ENCODE peak calls at places on chromosomes 13 and 19, in ten cellular contexts. One of them, this sample, is unnamed.

GRCh38 chr19:19170053-19170945 is at the start of gene MEF2B:
- DNase-seq in tibial nerve: peak; percentile 34
- DNase-seq in thoracic aorta: no peak
- DNase-seq in cardiac fibroblast: peak; percentile 58
- DNase-seq in fibroblast of mammary gland: peak; percentile 40
- DNase-seq in body of pancreas: peak; percentile 85
- DNase-seq in keratinocyte: no peak
- DNase-seq in breast epithelium: peak; percentile 78
- DNase-seq in astrocyte of the spinal cord: peak; percentile 55
- DNase-seq in heart left ventricle: peak; percentile 83
- DNase-seq in this sample: peak; percentile 35

GRCh38 chr19:32035611-32036010 is 309.8 kb upstream of the ZNF507 start:
- DNase-seq in tibial nerve: no peak
- DNase-seq in thoracic aorta: no peak
- DNase-seq in cardiac fibroblast: no peak
- DNase-seq in fibroblast of mammary gland: no peak
- DNase-seq in body of pancreas: no peak
- DNase-seq in keratinocyte: no peak
- DNase-seq in breast epithelium: no peak
- DNase-seq in astrocyte of the spinal cord: no peak
- DNase-seq in heart left ventricle: no peak
- DNase-seq in this sample: no peak

GRCh38 chr13:112859817-112860190 is 109.2 kb upstream of the MCF2L start:
- DNase-seq in tibial nerve: no peak
- DNase-seq in thoracic aorta: no peak
- DNase-seq in cardiac fibroblast: peak; percentile 59
- DNase-seq in fibroblast of mammary gland: peak; percentile 70
- DNase-seq in body of pancreas: no peak
- DNase-seq in keratinocyte: no peak
- DNase-seq in breast epithelium: no peak
- DNase-seq in astrocyte of the spinal cord: peak; percentile 46
- DNase-seq in heart left ventricle: peak; percentile 27
- DNase-seq in this sample: peak; percentile 62

GRCh38 chr19:41195675-41196497 is 2.9 kb downstream of the CYP2S1 start:
- DNase-seq in tibial nerve: no peak
- DNase-seq in thoracic aorta: no peak
- DNase-seq in cardiac fibroblast: peak; percentile 61
- DNase-seq in fibroblast of mammary gland: peak; percentile 49
- DNase-seq in body of pancreas: no peak
- DNase-seq in keratinocyte: no peak
- DNase-seq in breast epithelium: no peak
- DNase-seq in astrocyte of the spinal cord: no peak
- DNase-seq in heart left ventricle: no peak
- DNase-seq in this sample: peak; percentile 46

GRCh38 chr19:7744871-7745270 is 2.5 kb downstream of the CD209 start:
- DNase-seq in tibial nerve: no peak
- DNase-seq in thoracic aorta: no peak
- DNase-seq in cardiac fibroblast: no peak
- DNase-seq in fibroblast of mammary gland: no peak
- DNase-seq in body of pancreas: no peak
- DNase-seq in keratinocyte: no peak
- DNase-seq in breast epithelium: no peak
- DNase-seq in astrocyte of the spinal cord: no peak
- DNase-seq in heart left ventricle: no peak
- DNase-seq in this sample: no peak

GRCh38 chr19:11381535-11382369 is 2.4 kb downstream of the EPOR start:
- DNase-seq in tibial nerve: no peak
- DNase-seq in thoracic aorta: no peak
- DNase-seq in cardiac fibroblast: peak; percentile 96
- DNase-seq in fibroblast of mammary gland: peak; percentile 93
- DNase-seq in body of pancreas: peak; percentile 19
- DNase-seq in keratinocyte: peak; percentile 60
- DNase-seq in breast epithelium: no peak
- DNase-seq in astrocyte of the spinal cord: peak; percentile 80
- DNase-seq in heart left ventricle: peak; percentile 84
- DNase-seq in this sample: peak; percentile 63

GRCh38 chr19:6062274-6062673 is 48.0 kb downstream of the RFX2 start:
- DNase-seq in tibial nerve: no peak
- DNase-seq in thoracic aorta: peak; percentile 52
- DNase-seq in cardiac fibroblast: peak; percentile 45
- DNase-seq in fibroblast of mammary gland: peak; percentile 60
- DNase-seq in body of pancreas: peak; percentile 12
- DNase-seq in keratinocyte: no peak
- DNase-seq in breast epithelium: peak; percentile 49
- DNase-seq in astrocyte of the spinal cord: peak; percentile 32
- DNase-seq in heart left ventricle: peak; percentile 71
- DNase-seq in this sample: peak; percentile 51

GRCh38 chr19:3047307-3048189 is 14.7 kb downstream of the TLE5 start:
- DNase-seq in tibial nerve: peak; percentile 93
- DNase-seq in thoracic aorta: peak; percentile 41
- DNase-seq in cardiac fibroblast: peak; percentile 77
- DNase-seq in fibroblast of mammary gland: peak; percentile 83
- DNase-seq in body of pancreas: peak; percentile 90
- DNase-seq in keratinocyte: no peak
- DNase-seq in breast epithelium: peak; percentile 79
- DNase-seq in astrocyte of the spinal cord: peak; percentile 69
- DNase-seq in heart left ventricle: peak; percentile 79
- DNase-seq in this sample: peak; percentile 69

GRCh38 chr13:79374578-79374977 is 31.5 kb downstream of the RBM26 start:
- DNase-seq in tibial nerve: no peak
- DNase-seq in thoracic aorta: no peak
- DNase-seq in cardiac fibroblast: no peak
- DNase-seq in fibroblast of mammary gland: no peak
- DNase-seq in body of pancreas: no peak
- DNase-seq in keratinocyte: no peak
- DNase-seq in breast epithelium: no peak
- DNase-seq in astrocyte of the spinal cord: no peak
- DNase-seq in heart left ventricle: no peak
- DNase-seq in this sample: no peak

GRCh38 chr13:98824376-98825160 is 72.1 kb upstream of the SLC15A1 start:
- DNase-seq in tibial nerve: no peak
- DNase-seq in thoracic aorta: no peak
- DNase-seq in cardiac fibroblast: no peak
- DNase-seq in fibroblast of mammary gland: peak; percentile 48
- DNase-seq in body of pancreas: no peak
- DNase-seq in keratinocyte: no peak
- DNase-seq in breast epithelium: no peak
- DNase-seq in astrocyte of the spinal cord: no peak
- DNase-seq in heart left ventricle: no peak
- DNase-seq in this sample: no peak

GRCh38 chr19:50796634-50797428 is 6.6 kb downstream of the ACP4 start:
- DNase-seq in tibial nerve: no peak
- DNase-seq in thoracic aorta: no peak
- DNase-seq in cardiac fibroblast: no peak
- DNase-seq in fibroblast of mammary gland: no peak
- DNase-seq in body of pancreas: no peak
- DNase-seq in keratinocyte: no peak
- DNase-seq in breast epithelium: no peak
- DNase-seq in astrocyte of the spinal cord: no peak
- DNase-seq in heart left ventricle: no peak
- DNase-seq in this sample: no peak

GRCh38 chr19:572891-573825 is 762 bp downstream of the BSG start:
- DNase-seq in tibial nerve: no peak
- DNase-seq in thoracic aorta: no peak
- DNase-seq in cardiac fibroblast: peak; percentile 67
- DNase-seq in fibroblast of mammary gland: peak; percentile 66
- DNase-seq in body of pancreas: peak; percentile 63
- DNase-seq in keratinocyte: no peak
- DNase-seq in breast epithelium: no peak
- DNase-seq in astrocyte of the spinal cord: peak; percentile 60
- DNase-seq in heart left ventricle: peak; percentile 43
- DNase-seq in this sample: peak; percentile 69

GRCh38 chr13:51645154-51645650 is 60.9 kb downstream of the WDFY2 start:
- DNase-seq in tibial nerve: no peak
- DNase-seq in thoracic aorta: no peak
- DNase-seq in cardiac fibroblast: peak; percentile 94
- DNase-seq in fibroblast of mammary gland: peak; percentile 85
- DNase-seq in body of pancreas: no peak
- DNase-seq in keratinocyte: no peak
- DNase-seq in breast epithelium: no peak
- DNase-seq in astrocyte of the spinal cord: peak; percentile 86
- DNase-seq in heart left ventricle: no peak
- DNase-seq in this sample: peak; percentile 74

GRCh38 chr13:21069561-21070004 is 8.2 kb upstream of the LATS2 start:
- DNase-seq in tibial nerve: no peak
- DNase-seq in thoracic aorta: no peak
- DNase-seq in cardiac fibroblast: peak; percentile 98
- DNase-seq in fibroblast of mammary gland: peak; percentile 98
- DNase-seq in body of pancreas: no peak
- DNase-seq in keratinocyte: peak; percentile 44
- DNase-seq in breast epithelium: no peak
- DNase-seq in astrocyte of the spinal cord: peak; percentile 92
- DNase-seq in heart left ventricle: peak; percentile 49
- DNase-seq in this sample: peak; percentile 99

GRCh38 chr19:55632463-55632834 is 8.1 kb upstream of the ZNF784 start:
- DNase-seq in tibial nerve: peak; percentile 91
- DNase-seq in thoracic aorta: peak; percentile 97
- DNase-seq in cardiac fibroblast: peak; percentile 99
- DNase-seq in fibroblast of mammary gland: peak; percentile 97
- DNase-seq in body of pancreas: peak; percentile 97
- DNase-seq in keratinocyte: peak; percentile 98
- DNase-seq in breast epithelium: peak; percentile 80
- DNase-seq in astrocyte of the spinal cord: peak; percentile 96
- DNase-seq in heart left ventricle: peak; percentile 83
- DNase-seq in this sample: peak; percentile 98

GRCh38 chr13:26133851-26134250 is 82.0 kb upstream of the SHISA2 start:
- DNase-seq in tibial nerve: no peak
- DNase-seq in thoracic aorta: no peak
- DNase-seq in cardiac fibroblast: peak; percentile 1
- DNase-seq in fibroblast of mammary gland: no peak
- DNase-seq in body of pancreas: no peak
- DNase-seq in keratinocyte: no peak
- DNase-seq in breast epithelium: no peak
- DNase-seq in astrocyte of the spinal cord: no peak
- DNase-seq in heart left ventricle: no peak
- DNase-seq in this sample: no peak
- TF ChIP-seq CTCF in tibial nerve: no peak
- TF ChIP-seq CTCF in thoracic aorta: no peak
- TF ChIP-seq CTCF in cardiac fibroblast: no peak
- TF ChIP-seq CTCF in fibroblast of mammary gland: no peak
- TF ChIP-seq CTCF in body of pancreas: no peak
- TF ChIP-seq CTCF in keratinocyte: no peak
- TF ChIP-seq CTCF in breast epithelium: no peak
- TF ChIP-seq CTCF in astrocyte of the spinal cord: no peak
- TF ChIP-seq CTCF in heart left ventricle: no peak
- TF ChIP-seq CTCF in this sample: no peak

DNA sequence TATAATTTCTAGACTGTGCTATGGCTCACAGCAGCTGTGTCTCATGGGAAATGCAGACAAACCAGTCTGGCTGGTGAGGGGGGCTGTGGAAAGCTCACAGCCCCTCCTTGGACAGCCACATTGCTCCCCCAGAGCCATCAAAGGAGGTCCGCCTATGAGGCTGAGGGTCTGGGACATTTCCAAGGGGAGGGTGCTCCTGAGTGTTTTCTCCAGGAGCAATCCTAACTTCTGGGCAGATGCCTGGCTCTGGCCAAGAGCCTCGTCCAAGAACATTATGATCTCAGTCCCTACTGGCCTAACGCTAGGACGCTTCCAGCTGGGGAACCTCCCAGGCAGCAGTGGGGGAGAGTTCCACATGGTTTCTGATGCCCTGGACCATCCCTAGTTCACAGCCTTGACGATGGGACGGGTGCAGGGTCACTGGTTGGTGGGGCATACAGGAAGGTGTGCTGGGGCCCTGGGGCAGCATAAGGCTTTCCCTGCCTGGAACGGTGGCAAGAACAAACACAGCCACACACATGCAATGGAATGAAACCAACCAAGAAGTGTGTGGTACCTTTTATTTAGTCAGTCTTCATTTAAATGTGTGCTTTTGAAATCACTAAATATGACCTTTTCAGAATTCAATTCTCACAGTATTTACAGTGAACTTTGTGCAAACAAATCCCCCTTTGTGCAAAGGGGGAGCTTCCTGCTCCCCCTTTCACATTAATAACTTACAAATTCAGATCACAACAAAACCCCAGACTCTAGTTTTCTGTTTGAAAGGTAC is 60.6 kb downstream of the CDADC1 start:
- DNase-seq in tibial nerve: peak; percentile 83
- DNase-seq in thoracic aorta: peak; percentile 73
- DNase-seq in cardiac fibroblast: peak; percentile 71
- DNase-seq in fibroblast of mammary gland: peak; percentile 94
- DNase-seq in body of pancreas: peak; percentile 86
- DNase-seq in keratinocyte: no peak
- DNase-seq in breast epithelium: peak; percentile 68
- DNase-seq in astrocyte of the spinal cord: peak; percentile 74
- DNase-seq in heart left ventricle: peak; percentile 91
- DNase-seq in this sample: peak; percentile 87
- H3K4me3 ChIP-seq in tibial nerve: no peak overlapping the region
- H3K4me3 ChIP-seq in thoracic aorta: peak overlapping the region; percentile 10
- H3K4me3 ChIP-seq in cardiac fibroblast: no peak overlapping the region
- H3K4me3 ChIP-seq in fibroblast of mammary gland: no peak overlapping the region
- H3K4me3 ChIP-seq in body of pancreas: no peak overlapping the region
- H3K4me3 ChIP-seq in keratinocyte: no peak overlapping the region
- H3K4me3 ChIP-seq in breast epithelium: no peak overlapping the region
- H3K4me3 ChIP-seq in astrocyte of the spinal cord: no peak overlapping the region
- H3K4me3 ChIP-seq in heart left ventricle: no peak overlapping the region
- H3K4me3 ChIP-seq in this sample: peak overlapping the region; percentile 22

DNA sequence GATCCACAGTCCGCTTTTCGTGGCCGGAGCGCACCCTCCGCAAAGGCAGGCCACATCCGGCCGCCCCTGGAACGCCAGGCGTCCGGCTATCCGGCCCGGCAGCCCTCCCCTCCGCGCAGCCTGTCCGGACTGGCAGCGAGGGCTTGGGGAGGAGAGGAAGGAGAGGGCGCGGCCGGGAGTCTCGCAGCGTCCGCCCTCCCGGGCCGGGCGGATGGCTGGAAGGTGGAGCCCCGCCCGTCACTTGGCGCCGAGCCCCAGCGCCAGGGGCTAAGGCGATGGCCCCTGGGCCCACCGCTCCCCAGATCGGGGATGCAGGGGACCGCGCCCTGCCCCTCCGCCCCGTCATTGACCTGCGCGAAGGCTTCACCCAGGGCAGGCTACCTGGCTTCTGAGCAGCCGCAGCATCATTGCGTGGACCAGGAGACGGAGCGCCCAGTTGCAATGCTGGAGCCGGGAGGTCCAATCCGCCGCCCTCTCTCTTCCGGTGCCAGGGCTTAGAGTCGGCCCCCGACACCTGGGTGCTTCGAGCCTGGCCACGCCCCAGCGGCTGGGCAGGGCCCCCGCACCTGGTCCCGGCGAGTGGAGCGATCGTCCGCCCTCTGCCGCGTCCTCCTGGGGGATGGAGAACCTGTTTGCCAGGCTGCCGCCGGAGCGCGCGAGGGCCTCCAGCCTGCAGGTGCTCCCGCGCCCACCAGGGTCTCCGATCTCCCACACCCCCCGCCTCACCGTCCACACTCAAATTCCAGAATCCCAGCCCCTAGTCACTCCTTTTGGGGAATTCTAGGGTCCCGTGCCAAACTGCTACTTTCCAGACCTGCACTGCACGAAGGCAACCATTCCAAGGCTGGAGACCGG is at the start of gene FUT1:
- DNase-seq in tibial nerve: no peak
- DNase-seq in thoracic aorta: no peak
- DNase-seq in cardiac fibroblast: peak; percentile 25
- DNase-seq in fibroblast of mammary gland: no peak
- DNase-seq in body of pancreas: peak; percentile 97
- DNase-seq in keratinocyte: peak; percentile 48
- DNase-seq in breast epithelium: peak; percentile 87
- DNase-seq in astrocyte of the spinal cord: no peak
- DNase-seq in heart left ventricle: peak; percentile 81
- DNase-seq in this sample: no peak
- TF ChIP-seq CTCF in tibial nerve: no peak
- TF ChIP-seq CTCF in thoracic aorta: no peak
- TF ChIP-seq CTCF in cardiac fibroblast: no peak
- TF ChIP-seq CTCF in fibroblast of mammary gland: no peak
- TF ChIP-seq CTCF in body of pancreas: peak; percentile 60
- TF ChIP-seq CTCF in keratinocyte: no peak
- TF ChIP-seq CTCF in breast epithelium: peak; percentile 39
- TF ChIP-seq CTCF in astrocyte of the spinal cord: no peak
- TF ChIP-seq CTCF in heart left ventricle: no peak
- TF ChIP-seq CTCF in this sample: no peak

GRCh38 chr19:16540948-16541347 is 1.3 kb downstream of the CHERP start:
- DNase-seq in tibial nerve: no peak
- DNase-seq in thoracic aorta: no peak
- DNase-seq in cardiac fibroblast: no peak
- DNase-seq in fibroblast of mammary gland: no peak
- DNase-seq in body of pancreas: no peak
- DNase-seq in keratinocyte: no peak
- DNase-seq in breast epithelium: no peak
- DNase-seq in astrocyte of the spinal cord: no peak
- DNase-seq in heart left ventricle: no peak
- DNase-seq in this sample: no peak
- H3K4me3 ChIP-seq in tibial nerve: peak overlapping the region; percentile 100
- H3K4me3 ChIP-seq in thoracic aorta: peak overlapping the region; percentile 94
- H3K4me3 ChIP-seq in cardiac fibroblast: peak overlapping the region; percentile 95
- H3K4me3 ChIP-seq in fibroblast of mammary gland: peak overlapping the region; percentile 93
- H3K4me3 ChIP-seq in body of pancreas: no peak overlapping the region
- H3K4me3 ChIP-seq in keratinocyte: peak overlapping the region; percentile 99
- H3K4me3 ChIP-seq in breast epithelium: peak overlapping the region; percentile 99
- H3K4me3 ChIP-seq in astrocyte of the spinal cord: peak overlapping the region; percentile 96
- H3K4me3 ChIP-seq in heart left ventricle: peak overlapping the region; percentile 100
- H3K4me3 ChIP-seq in this sample: peak overlapping the region; percentile 93

This sample was measured in fibroblast of the aortic adventitia.